ENCODE peak calls at places on chromosomes 11 and 22, in four cellular contexts. X, O, P and A are unnamed samples.

GRCh38 chr11:111510311-111510710 is 1.9 kb downstream of the BTG4 start:
- DNase-seq in X (no peak), O (peak), P (no peak), A (no peak)

GRCh38 chr11:101860694-101861371 is 54.0 kb upstream of the CEP126 start:
- DNase-seq in X (peak), O (peak), P (peak), A (peak)

GRCh38 chr22:31892080-31892433 is 52.3 kb upstream of the YWHAH start:
- DNase-seq in X (no peak), O (no peak), P (no peak), A (no peak)

GRCh38 chr11:62472063-62472884 is 53.4 kb downstream of the SCGB1A1 start:
- DNase-seq in X (peak), O (peak), P (no peak), A (no peak)

GRCh38 chr22:48256776-48257689 is 1494.6 kb downstream of the TBC1D22A start:
- DNase-seq in X (no peak), O (no peak), P (no peak), A (no peak)

GRCh38 chr22:47854680-47855079 is 1092.2 kb downstream of the TBC1D22A start:
- DNase-seq in X (no peak), O (no peak), P (no peak), A (no peak)

GRCh38 chr11:33930317-33931021 is 38.6 kb upstream of the LMO2 start:
- DNase-seq in X (no peak), O (no peak), P (no peak), A (no peak)

GRCh38 chr11:61042537-61042936 is 59.8 kb upstream of the CD5 start:
- DNase-seq in X (no peak), O (no peak), P (no peak), A (no peak)

GRCh38 chr11:29616611-29617010 is 400.2 kb downstream of the KCNA4 start:
- DNase-seq in X (no peak), O (no peak), P (no peak), A (no peak)

GRCh38 chr22:48607901-48608650 is 1219.6 kb downstream of the BRD1 start:
- DNase-seq in X (no peak), O (no peak), P (no peak), A (no peak)

GRCh38 chr22:47618611-47619010 is 856.2 kb downstream of the TBC1D22A start:
- DNase-seq in X (no peak), O (no peak), P (no peak), A (no peak)

GRCh38 chr22:49934144-49934890 is 15.9 kb downstream of the CRELD2 start:
- DNase-seq in X (no peak), O (no peak), P (no peak), A (no peak)

GRCh38 chr11:125348704-125349635 is 147.1 kb downstream of the FEZ1 start:
- DNase-seq in X (no peak), O (peak), P (peak), A (peak)

GRCh38 chr22:20867179-20868099 is 8.6 kb downstream of the SNAP29 start:
- DNase-seq in X (no peak), O (no peak), P (no peak), A (no peak)

GRCh38 chr11:45537617-45538016 is 127.8 kb downstream of the CHST1 start:
- DNase-seq in X (no peak), O (no peak), P (no peak), A (no peak)

GRCh38 chr22:39765029-39765428 is 128.5 kb downstream of the ENTHD1 start:
- DNase-seq in X (no peak), O (no peak), P (no peak), A (no peak)

GRCh38 chr11:8577791-8578581 is 16.0 kb downstream of the STK33 start:
- DNase-seq in X (no peak), O (no peak), P (no peak), A (no peak)

GRCh38 chr11:2096001-2096918 is 42.9 kb downstream of the IGF2 start:
- DNase-seq in X (peak), O (no peak), P (no peak), A (no peak)

GRCh38 chr11:94749367-94749766 is 18.8 kb upstream of the AMOTL1 start:
- DNase-seq in X (no peak), O (no peak), P (no peak), A (peak)